ENCODE peak calls at places on chromosome 7, in eight cellular contexts. N is Peyer's patch; W is CD4-positive, CD25-positive, alpha-beta regulatory T cell; I is thoracic aorta; P is neural progenitor cell; E is CD8-positive, alpha-beta memory T cell; X is left ventricle myocardium inferior; U is GM23248. J is an unnamed sample. For H3K4me1 and H3K36me3, the result is how much of the 10 kb centered on the place peaks cover.

GRCh38 chr7:41942468-41943097 is 239.7 kb upstream of the INHBA start:
- DNase-seq in N (peak), W (no peak), I (no peak), P (peak), E (no peak), X (no peak), U (no peak), J (no peak)

GRCh38 chr7:78134748-78135147 is 336.2 kb downstream of the PHTF2 start:
- DNase-seq in N (no peak), W (no peak), I (no peak), P (no peak), E (no peak), X (no peak), U (no peak), J (no peak)

GRCh38 chr7:8481752-8482446 is 48.5 kb downstream of the NXPH1 start:
- DNase-seq in N (no peak), W (no peak), I (no peak), P (no peak), E (no peak), X (no peak), U (no peak), J (no peak)

GRCh38 chr7:594920-595620 is 75.4 kb upstream of the PDGFA start:
- DNase-seq in N (no peak), W (no peak), I (no peak), P (no peak), E (no peak), X (no peak), U (no peak), J (no peak)

GRCh38 chr7:155069992-155070827 is at the start of gene HTR5A:
- DNase-seq in N (peak), W (peak), I (no peak), P (peak), E (peak), X (peak), U (peak), J (peak)

GRCh38 chr7:101099969-101100781 is 14.9 kb downstream of the TRIM56 start:
- DNase-seq in N (peak), W (no peak), I (peak), P (peak), E (no peak), X (peak), U (peak), J (peak)

GRCh38 chr7:11830582-11831382 is 1.2 kb downstream of the THSD7A start:
- DNase-seq in N (no peak), W (no peak), I (no peak), P (no peak), E (no peak), X (no peak), U (peak), J (no peak)

GRCh38 chr7:90180649-90181048 is 26.4 kb downstream of the STEAP1 start:
- DNase-seq in N (no peak), W (no peak), I (no peak), P (no peak), E (no peak), X (no peak), U (peak), J (no peak)

GRCh38 chr7:34361663-34362250 is 296.3 kb upstream of the NPSR1 start:
- DNase-seq in N (no peak), W (no peak), I (no peak), P (peak), E (no peak), X (no peak), U (no peak), J (no peak)
- H3K4me1 ChIP-seq in N (under half), W (under half), I (under half), P (under half), E (under half), X (under half), U (under half), J (under half)

DNA sequence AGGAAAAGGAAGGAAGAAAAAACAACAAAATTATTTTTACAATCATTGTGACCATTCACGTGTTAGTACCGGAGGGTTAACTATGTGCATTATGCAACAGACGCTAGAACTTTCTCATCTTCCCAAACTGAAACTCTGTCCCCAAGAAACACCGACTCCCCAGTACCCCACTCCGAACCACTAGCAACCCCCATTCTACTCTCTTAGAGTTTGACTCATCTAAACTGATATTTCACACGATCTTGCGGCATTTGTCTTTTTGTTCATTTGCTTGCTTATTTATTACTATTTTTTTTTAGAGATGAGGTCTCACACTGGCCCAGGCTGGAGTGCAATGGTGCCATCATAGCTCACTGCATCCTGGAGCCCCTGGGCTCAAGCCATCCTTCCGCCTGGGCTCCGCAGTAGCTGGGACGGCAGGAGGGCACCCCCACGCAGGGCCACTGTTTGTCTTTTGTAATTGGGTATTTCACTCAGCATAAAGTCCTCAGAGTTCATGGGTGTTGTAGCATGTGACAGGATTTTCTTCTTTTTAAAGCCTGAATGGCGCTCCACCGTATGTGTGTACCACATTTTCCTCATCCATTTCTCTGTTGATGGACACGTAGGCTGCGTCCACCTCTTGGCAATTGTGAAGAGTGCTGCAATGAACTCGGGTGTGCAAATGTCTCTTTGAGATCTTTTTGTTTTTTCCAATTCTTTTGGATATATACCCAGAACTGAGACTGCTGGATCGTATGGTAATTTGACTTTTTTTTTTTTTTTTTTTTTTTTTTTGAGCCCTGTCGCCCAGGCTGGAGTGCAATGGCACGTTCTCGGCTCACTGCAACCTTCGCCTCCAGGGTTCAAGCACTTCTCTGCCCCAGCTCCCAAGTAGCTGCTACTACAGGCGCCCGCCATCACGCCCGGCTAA is 9.5 kb downstream of the MNX1 start:
- DNase-seq in N (peak), W (no peak), I (no peak), P (peak), E (no peak), X (no peak), U (no peak), J (no peak)
- H3K4me3 ChIP-seq in N (peak), W (peak), I (peak), P (no peak), E (no peak), X (peak), U (no peak), J (peak)

GRCh38 chr7:149861728-149862045 is 12.1 kb upstream of the ATP6V0E2 start:
- DNase-seq in N (no peak), W (no peak), I (no peak), P (no peak), E (peak), X (no peak), U (no peak), J (no peak)
- H3K36me3 ChIP-seq in N (under half), W (under half), I (under half), P (under half), E (under half), X (half or more), U (under half), J (under half)

GRCh38 chr7:92782236-92782635 is 54.1 kb downstream of the CDK6 start:
- DNase-seq in N (no peak), W (no peak), I (no peak), P (no peak), E (no peak), X (no peak), U (no peak), J (no peak)

GRCh38 chr7:92783260-92783911 is 53.0 kb downstream of the CDK6 start:
- DNase-seq in N (no peak), W (no peak), I (no peak), P (no peak), E (no peak), X (no peak), U (no peak), J (no peak)

GRCh38 chr7:92784935-92785334 is 51.4 kb downstream of the CDK6 start:
- DNase-seq in N (no peak), W (no peak), I (no peak), P (no peak), E (no peak), X (no peak), U (no peak), J (no peak)

GRCh38 chr7:92781117-92781720 is 55.2 kb downstream of the CDK6 start:
- DNase-seq in N (no peak), W (no peak), I (no peak), P (peak), E (no peak), X (peak), U (no peak), J (no peak)

DNA sequence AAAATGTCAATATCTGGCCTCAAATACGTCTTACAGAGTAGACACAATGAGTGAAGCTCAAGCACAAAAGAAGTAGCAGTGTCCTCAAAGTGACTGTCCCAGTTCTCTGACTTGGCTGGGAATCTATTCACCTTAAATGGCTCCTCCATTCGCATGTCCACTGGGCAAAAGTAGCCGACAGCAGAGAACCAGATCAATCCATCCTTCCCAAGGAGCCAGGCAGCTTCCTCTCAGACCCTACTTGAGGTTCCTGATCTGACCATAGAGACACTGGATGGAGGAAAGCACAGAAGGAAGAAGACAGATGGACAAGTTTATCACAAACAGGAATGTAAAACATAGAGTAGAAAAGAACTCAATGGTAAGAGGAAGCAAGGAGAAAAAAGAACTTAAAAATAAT is 53.5 kb downstream of the CDK6 start:
- DNase-seq in N (no peak), W (no peak), I (no peak), P (no peak), E (no peak), X (no peak), U (no peak), J (no peak)
- H3K4me1 ChIP-seq in N (under half), W (under half), I (under half), P (under half), E (under half), X (half or more), U (under half), J (under half)